ENCODE peak calls at places on chromosomes 7 and 10, in five cellular contexts. T, G, X, F and E are unnamed samples.

GRCh38 chr10:126203746-126204145 is 184.5 kb downstream of the ADAM12 start:
- DNase-seq in F (no peak), G (no peak), T (no peak), X (peak; percentile 48), E (no peak)

GRCh38 chr7:47254081-47255006 is 327.6 kb downstream of the TNS3 start:
- DNase-seq in T (peak; percentile 88), G (peak; percentile 21), X (peak; percentile 28), F (peak; percentile 44), E (peak; percentile 86)

GRCh38 chr7:101664390-101664789 is 35.3 kb upstream of the MYL10 start:
- DNase-seq in F (no peak), T (no peak), X (no peak), G (no peak), E (no peak)

GRCh38 chr7:7136857-7137309 is 45.5 kb upstream of the C1GALT1 start:
- DNase-seq in F (no peak), X (no peak), G (no peak), T (no peak), E (no peak)

GRCh38 chr7:73999664-74000420 is 28.1 kb upstream of the ELN start:
- DNase-seq in T (no peak), G (no peak), F (peak; percentile 95), X (peak; percentile 63), E (no peak)

GRCh38 chr10:15370212-15370740 is 813 bp downstream of the FAM171A1 start:
- DNase-seq in F (no peak), X (peak; percentile 18), G (no peak), T (peak; percentile 60), E (peak; percentile 49)

GRCh38 chr10:113059001-113059780 is 109.1 kb downstream of the TCF7L2 start:
- DNase-seq in G (no peak), F (no peak), X (no peak), T (no peak), E (no peak)

GRCh38 chr7:130365093-130365492 is 15.2 kb upstream of the CPA1 start:
- DNase-seq in F (no peak), T (no peak), G (no peak), X (no peak), E (no peak)

GRCh38 chr10:12042409-12042796 is 206 bp downstream of the UPF2 start:
- DNase-seq in X (no peak), T (peak; percentile 36), G (peak; percentile 21), F (peak; percentile 4), E (no peak)

GRCh38 chr7:70595741-70596574 is 536.0 kb upstream of the GALNT17 start:
- DNase-seq in X (no peak), G (no peak), F (no peak), T (peak; percentile 75), E (peak; percentile 59)

GRCh38 chr7:20191044-20191867 is 25.9 kb downstream of the MACC1 start:
- DNase-seq in X (no peak), F (no peak), G (no peak), T (no peak), E (no peak)

GRCh38 chr7:112939589-112940313 is 146.9 kb downstream of the GPR85 start:
- DNase-seq in T (peak; percentile 95), X (peak; percentile 99), F (peak; percentile 99), G (peak; percentile 98), E (peak; percentile 100)

GRCh38 chr10:118922226-118922625 is 107.3 kb upstream of the NANOS1 start:
- DNase-seq in F (peak; percentile 59), G (no peak), T (no peak), X (no peak), E (no peak)

GRCh38 chr7:3787717-3788311 is 486.8 kb downstream of the SDK1 start:
- DNase-seq in F (no peak), G (no peak), T (no peak), X (peak; percentile 1), E (no peak)

GRCh38 chr7:37942934-37943610 is 22.6 kb downstream of the EPDR1 start:
- DNase-seq in G (no peak), X (peak; percentile 60), F (no peak), T (no peak), E (peak; percentile 81)

GRCh38 chr10:128781636-128782035 is 655.4 kb upstream of the MKI67 start:
- DNase-seq in X (no peak), F (no peak), T (no peak), G (no peak), E (no peak)

GRCh38 chr10:99667108-99667751 is 7.9 kb downstream of the ENTPD7 start:
- DNase-seq in G (no peak), T (no peak), F (peak; percentile 91), X (peak; percentile 77), E (no peak)

GRCh38 chr10:20355915-20356314 is 539.7 kb downstream of the PLXDC2 start:
- DNase-seq in X (no peak), T (no peak), G (no peak), F (no peak), E (no peak)

GRCh38 chr7:83524286-83525075 is 124.5 kb downstream of the SEMA3E start:
- DNase-seq in F (peak; percentile 42), G (no peak), X (no peak), T (no peak), E (no peak)

GRCh38 chr7:150901160-150902035 is 49.1 kb downstream of the AOC1 start:
- DNase-seq in X (no peak), G (no peak), T (no peak), F (no peak), E (no peak)

GRCh38 chr10:26556756-26557640 is 118.9 kb downstream of the APBB1IP start:
- DNase-seq in F (peak; percentile 75), X (peak; percentile 40), T (peak; percentile 67), G (no peak), E (no peak)

GRCh38 chr10:113007821-113008220 is 57.8 kb downstream of the TCF7L2 start:
- DNase-seq in G (no peak), X (no peak), F (no peak), T (no peak), E (no peak)

GRCh38 chr7:42237162-42237821 is at the start of gene GLI3:
- DNase-seq in G (no peak), T (peak; percentile 87), X (peak; percentile 87), F (peak; percentile 89), E (peak; percentile 48)

GRCh38 chr10:5159126-5159525 is 25.8 kb downstream of the AKR1C8 start:
- DNase-seq in X (no peak), F (peak; percentile 14), T (no peak), G (no peak), E (no peak)

GRCh38 chr7:18356195-18356645 is 139.3 kb upstream of the HDAC9 start:
- DNase-seq in T (peak; percentile 16), F (peak; percentile 55), X (no peak), G (no peak), E (no peak)

GRCh38 chr10:12635127-12635541 is 285.8 kb downstream of the CAMK1D start:
- DNase-seq in X (peak; percentile 37), T (no peak), G (no peak), F (no peak), E (no peak)

GRCh38 chr7:135757719-135758411 is 9.3 kb upstream of the FAM180A start:
- DNase-seq in T (no peak), X (no peak), G (no peak), F (peak; percentile 50), E (no peak)

GRCh38 chr7:156002362-156003001 is 190.2 kb upstream of the SHH start:
- DNase-seq in X (no peak), F (no peak), T (no peak), G (no peak), E (no peak)

GRCh38 chr7:47371317-47371716 is 210.6 kb downstream of the TNS3 start:
- DNase-seq in G (no peak), T (no peak), F (no peak), X (no peak), E (no peak)

GRCh38 chr10:4678023-4678950 is 147.7 kb upstream of the AKR1E2 start:
- DNase-seq in G (no peak), F (peak; percentile 90), T (no peak), X (peak; percentile 81), E (no peak)